ENCODE peak calls at places on chromosomes 7 and 10, in four cellular contexts. N, J, M and A are unnamed samples.

GRCh38 chr10:128173383-128173782 is 47.2 kb upstream of the MKI67 start:
- DNase-seq in M (peak), N (no peak), J (no peak), A (no peak)

GRCh38 chr7:31710171-31710570 is 23.2 kb downstream of the PPP1R17 start:
- DNase-seq in M (no peak), J (no peak), N (no peak), A (no peak)

GRCh38 chr10:20287951-20288350 is 471.7 kb downstream of the PLXDC2 start:
- DNase-seq in N (no peak), M (no peak), J (no peak), A (no peak)

GRCh38 chr7:142880886-142881505 is 4.5 kb downstream of the TRPV6 start:
- DNase-seq in M (no peak), J (no peak), N (no peak), A (peak)

GRCh38 chr7:26691886-26692285 is 172.5 kb downstream of the SKAP2 start:
- DNase-seq in J (no peak), N (no peak), M (no peak), A (no peak)

GRCh38 chr10:131011936-131012640 is 299.4 kb downstream of the TCERG1L start:
- DNase-seq in M (no peak), J (no peak), N (no peak), A (no peak)

GRCh38 chr7:74587435-74588126 is 69.9 kb upstream of the GTF2I start:
- DNase-seq in M (peak), N (no peak), J (peak), A (peak)

GRCh38 chr10:86266446-86267242 is 100.0 kb downstream of the GRID1 start:
- DNase-seq in N (no peak), M (no peak), J (no peak), A (no peak)

GRCh38 chr7:65974191-65974801 is 7.7 kb downstream of the GUSB start:
- DNase-seq in J (no peak), M (no peak), N (no peak), A (no peak)

GRCh38 chr10:73965890-73966768 is 31.8 kb upstream of the VCL start:
- DNase-seq in J (peak), N (no peak), M (peak), A (no peak)

GRCh38 chr10:69494626-69495558 is 43.6 kb downstream of the TSPAN15 start:
- DNase-seq in N (no peak), J (no peak), M (peak), A (no peak)

GRCh38 chr10:71878327-71879034 is 27.4 kb upstream of the PSAP start:
- DNase-seq in J (no peak), M (peak), N (no peak), A (no peak)